ENCODE peak calls at places on chromosomes 2 and 18, in nine cellular contexts. F, D, N, P, Q, C, S, W and H are unnamed samples.

GRCh38 chr18:6414118-6414722 is 491 bp downstream of the L3MBTL4 start:
- DNase-seq in P (no peak), F (peak), W (peak), Q (no peak), S (peak), D (peak), C (peak), N (no peak), H (peak)

GRCh38 chr2:25692737-25693445 is 19.5 kb upstream of the DTNB start:
- DNase-seq in C (no peak), N (no peak), P (no peak), S (no peak), D (no peak), F (no peak), W (no peak), Q (no peak), H (no peak)

GRCh38 chr18:49250819-49251388 is 209.5 kb downstream of the DYM start:
- DNase-seq in F (no peak), S (no peak), N (peak), P (no peak), W (no peak), C (no peak), D (peak), Q (no peak), H (no peak)

GRCh38 chr2:85134255-85135065 is 1.3 kb downstream of the TCF7L1 start:
- DNase-seq in Q (no peak), F (peak), C (peak), P (no peak), D (no peak), N (no peak), S (no peak), W (peak), H (peak)

GRCh38 chr2:47178359-47178758 is 23.3 kb upstream of the STPG4 start:
- DNase-seq in P (no peak), Q (no peak), C (no peak), D (no peak), N (no peak), W (no peak), F (no peak), S (no peak), H (no peak)

GRCh38 chr2:37857485-37858196 is 67.4 kb upstream of the RMDN2 start:
- DNase-seq in C (no peak), D (no peak), Q (no peak), P (no peak), F (no peak), S (no peak), N (no peak), W (no peak), H (no peak)

GRCh38 chr2:96265349-96265839 is 403 bp downstream of the TMEM127 start:
- DNase-seq in D (no peak), P (no peak), W (no peak), Q (peak), C (no peak), S (peak), N (no peak), F (peak), H (no peak)

GRCh38 chr2:239160226-239161143 is 240.3 kb downstream of the HDAC4 start:
- DNase-seq in F (no peak), P (no peak), Q (no peak), W (peak), S (no peak), C (peak), D (no peak), N (no peak), H (peak)

GRCh38 chr2:108635630-108636354 is 83.5 kb upstream of the RANBP2 start:
- DNase-seq in W (no peak), N (no peak), F (no peak), C (no peak), Q (no peak), D (peak), S (no peak), P (no peak), H (no peak)

GRCh38 chr2:84481702-84482101 is 22.6 kb upstream of the SUCLG1 start:
- DNase-seq in D (peak), W (no peak), S (no peak), P (no peak), N (no peak), F (no peak), Q (no peak), C (no peak), H (no peak)

GRCh38 chr18:42976869-42977268 is 138.6 kb downstream of the RIT2 start:
- DNase-seq in W (no peak), D (no peak), F (no peak), S (no peak), C (no peak), N (no peak), P (no peak), Q (no peak), H (no peak)

GRCh38 chr18:48228301-48228715 is 180.9 kb downstream of the ZBTB7C start:
- DNase-seq in Q (no peak), N (no peak), C (peak), P (peak), S (peak), W (peak), D (no peak), F (peak), H (peak)

GRCh38 chr2:138274421-138275291 is 226.9 kb upstream of the SPOPL start:
- DNase-seq in W (no peak), F (no peak), N (peak), Q (no peak), S (no peak), P (no peak), C (no peak), D (peak), H (no peak)

GRCh38 chr2:168604252-168604651 is 148.2 kb downstream of the CERS6 start:
- DNase-seq in W (no peak), P (no peak), S (no peak), C (no peak), Q (no peak), N (no peak), F (no peak), D (no peak), H (no peak)

GRCh38 chr2:157480182-157480961 is 36.5 kb upstream of the CYTIP start:
- DNase-seq in D (no peak), C (no peak), P (no peak), S (peak), W (peak), N (no peak), Q (no peak), F (peak), H (peak)

GRCh38 chr2:12317853-12318426 is 398.8 kb upstream of the TRIB2 start:
- DNase-seq in N (no peak), W (no peak), F (no peak), P (no peak), C (peak), Q (no peak), D (no peak), S (no peak), H (no peak)

GRCh38 chr2:206856474-206856873 is 82.8 kb upstream of the CPO start:
- DNase-seq in F (no peak), C (peak), P (no peak), D (no peak), S (no peak), N (no peak), Q (no peak), W (no peak), H (no peak)

GRCh38 chr18:21141678-21142422 is 30.2 kb upstream of the ROCK1 start:
- DNase-seq in D (no peak), C (no peak), F (no peak), P (no peak), Q (no peak), W (no peak), N (no peak), S (no peak), H (no peak)

GRCh38 chr2:172204309-172204708 is 101.6 kb upstream of the DLX2 start:
- DNase-seq in P (no peak), F (no peak), Q (no peak), N (no peak), W (no peak), C (no peak), D (no peak), S (no peak), H (no peak)

GRCh38 chr2:74747411-74748080 is 86.4 kb upstream of the HK2 start:
- DNase-seq in Q (no peak), S (no peak), W (peak), D (no peak), P (no peak), C (no peak), F (no peak), N (no peak), H (no peak)

GRCh38 chr2:64367444-64367843 is 86.5 kb upstream of the LGALSL start:
- DNase-seq in Q (no peak), F (no peak), N (no peak), S (no peak), C (no peak), W (no peak), D (no peak), P (no peak), H (no peak)

GRCh38 chr2:68357608-68358337 is 7.3 kb upstream of the PLEK start:
- DNase-seq in W (peak), N (peak), C (peak), D (no peak), F (peak), S (peak), P (peak), Q (no peak), H (peak)

GRCh38 chr18:59324623-59324971 is 6.1 kb upstream of the CPLX4 start:
- DNase-seq in Q (no peak), W (no peak), S (no peak), D (no peak), F (no peak), P (no peak), C (no peak), N (no peak), H (no peak)

GRCh38 chr2:69911985-69912563 is 2.8 kb upstream of the MXD1 start:
- DNase-seq in P (no peak), N (peak), W (no peak), F (no peak), Q (no peak), S (no peak), D (peak), C (no peak), H (no peak)

GRCh38 chr2:238927746-238928519 is 80.0 kb downstream of the TWIST2 start:
- DNase-seq in P (no peak), F (no peak), D (no peak), S (peak), W (no peak), C (peak), N (no peak), Q (no peak), H (no peak)

GRCh38 chr2:15472133-15472532 is 89.0 kb downstream of the NBAS start:
- DNase-seq in N (no peak), C (no peak), W (no peak), Q (no peak), P (no peak), D (no peak), S (no peak), F (no peak), H (no peak)

GRCh38 chr2:170216415-170216814 is 38.5 kb downstream of the MYO3B start:
- DNase-seq in P (no peak), D (no peak), W (no peak), F (no peak), Q (no peak), S (no peak), C (no peak), N (no peak), H (no peak)

GRCh38 chr18:75915941-75916640 is 488.6 kb upstream of the SMIM21 start:
- DNase-seq in Q (no peak), N (no peak), P (no peak), F (peak), W (no peak), C (no peak), S (no peak), D (no peak), H (no peak)

GRCh38 chr2:184577741-184578140 is 20.6 kb upstream of the ZNF804A start:
- DNase-seq in D (no peak), W (no peak), Q (no peak), P (no peak), S (no peak), F (no peak), N (no peak), C (no peak), H (no peak)

GRCh38 chr2:11777066-11777782 is 30.8 kb downstream of the LPIN1 start:
- DNase-seq in F (no peak), Q (no peak), S (peak), D (no peak), N (no peak), P (no peak), C (no peak), W (no peak), H (peak)

GRCh38 chr2:36294290-36294689 is 61.3 kb upstream of the CRIM1 start:
- DNase-seq in W (no peak), P (no peak), N (no peak), S (no peak), F (no peak), D (no peak), Q (no peak), C (no peak), H (no peak)

GRCh38 chr2:139744273-139744672 is 964.1 kb upstream of the NXPH2 start:
- DNase-seq in N (no peak), D (no peak), C (no peak), Q (no peak), P (peak), S (no peak), W (no peak), F (no peak), H (no peak)

GRCh38 chr2:126837926-126838717 is 60.6 kb upstream of the TEX51 start:
- DNase-seq in D (no peak), F (no peak), N (no peak), S (no peak), P (no peak), W (no peak), C (no peak), Q (no peak), H (no peak)

GRCh38 chr18:79570266-79571201 is 109.1 kb upstream of the CTDP1 start:
- DNase-seq in D (peak), W (no peak), F (no peak), N (no peak), S (peak), P (no peak), Q (no peak), C (peak), H (peak)

GRCh38 chr2:61959381-61960293 is 54.2 kb downstream of the COMMD1 start:
- DNase-seq in W (no peak), P (no peak), N (peak), C (no peak), F (no peak), Q (no peak), S (no peak), D (no peak), H (no peak)

GRCh38 chr2:200650195-200650594 is 64.4 kb downstream of the AOX1 start:
- DNase-seq in S (no peak), P (no peak), W (no peak), F (no peak), C (no peak), Q (no peak), N (no peak), D (no peak), H (no peak)

GRCh38 chr18:68440433-68440832 is 274.5 kb downstream of the TMX3 start:
- DNase-seq in F (no peak), P (no peak), Q (no peak), C (no peak), N (no peak), S (no peak), D (no peak), W (no peak), H (no peak)
- H3K4me3 ChIP-seq in F (no peak), P (no peak), Q (no peak), C (no peak), N (no peak), S (no peak), D (no peak), W (no peak), H (no peak)

GRCh38 chr18:37659906-37660305 is 94.3 kb upstream of the CELF4 start:
- DNase-seq in C (no peak), Q (no peak), F (no peak), P (no peak), S (no peak), W (no peak), D (no peak), N (no peak), H (no peak)

GRCh38 chr18:37661061-37661460 is 95.5 kb upstream of the CELF4 start:
- DNase-seq in D (no peak), Q (no peak), S (no peak), W (no peak), P (no peak), C (no peak), N (no peak), F (no peak), H (no peak)

GRCh38 chr18:37661478-37661877 is 95.9 kb upstream of the CELF4 start:
- DNase-seq in W (no peak), C (no peak), N (no peak), Q (no peak), D (no peak), F (no peak), S (no peak), P (no peak), H (no peak)

GRCh38 chr18:37662099-37662498 is 96.5 kb upstream of the CELF4 start:
- DNase-seq in W (no peak), S (no peak), F (no peak), D (no peak), N (no peak), P (no peak), C (no peak), Q (no peak), H (no peak)

DNA sequence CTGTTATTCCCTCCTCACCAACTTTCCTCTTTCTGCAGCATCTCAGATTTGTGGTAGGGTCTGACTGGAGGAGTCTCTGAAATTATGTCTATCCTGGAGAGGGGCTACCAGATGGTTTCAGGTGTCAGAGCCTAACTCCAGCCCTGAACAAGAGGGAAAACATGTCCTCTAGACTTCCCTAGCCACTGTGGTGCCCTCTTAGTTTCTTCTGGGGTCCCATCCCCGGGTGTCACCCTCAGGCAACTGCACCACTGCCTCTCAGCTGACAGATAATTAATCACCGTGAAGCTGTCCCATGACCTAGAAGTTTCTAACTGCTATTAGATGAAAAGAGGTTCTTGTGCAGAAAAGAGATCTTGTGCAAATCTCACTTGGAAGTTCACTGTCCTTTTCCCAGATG is 95.1 kb upstream of the CELF4 start:
- DNase-seq in S (no peak), D (no peak), F (no peak), C (no peak), Q (no peak), W (no peak), N (no peak), P (no peak), H (no peak)
- H3K27ac ChIP-seq in S (no peak), D (no peak), F (no peak), C (no peak), Q (no peak), W (no peak), N (no peak), P (no peak), H (no peak)

GRCh38 chr2:104872866-104873688 is 19.2 kb downstream of the POU3F3 start:
- DNase-seq in Q (no peak), S (no peak), F (no peak), P (peak), C (no peak), N (peak), D (peak), W (no peak), H (no peak)
- H3K4me3 ChIP-seq in Q (peak), S (peak), F (peak), P (peak), C (peak), N (peak), D (peak), W (peak), H (peak)

GRCh38 chr2:112692914-112693313 is 27.9 kb upstream of the NT5DC4 start:
- DNase-seq in F (no peak), P (peak), W (no peak), C (no peak), N (peak), D (no peak), Q (no peak), S (no peak), H (no peak)

GRCh38 chr2:112691761-112692370 is 29.0 kb upstream of the NT5DC4 start:
- DNase-seq in Q (no peak), S (no peak), F (no peak), W (no peak), P (no peak), C (no peak), N (peak), D (no peak), H (no peak)

GRCh38 chr2:112692496-112692911 is 28.3 kb upstream of the NT5DC4 start:
- DNase-seq in P (peak), D (peak), W (peak), S (no peak), Q (no peak), N (peak), C (no peak), F (no peak), H (peak)

GRCh38 chr2:112688086-112688880 is 32.5 kb upstream of the NT5DC4 start:
- DNase-seq in P (no peak), Q (no peak), S (no peak), N (peak), C (no peak), D (peak), F (no peak), W (no peak), H (no peak)

GRCh38 chr2:112690853-112691390 is 29.9 kb upstream of the NT5DC4 start:
- DNase-seq in D (peak), N (peak), P (peak), Q (no peak), S (no peak), F (peak), W (peak), C (peak), H (peak)
- H3K27ac ChIP-seq in D (peak), N (peak), P (peak), Q (no peak), S (no peak), F (no peak), W (no peak), C (no peak), H (no peak)

DNA sequence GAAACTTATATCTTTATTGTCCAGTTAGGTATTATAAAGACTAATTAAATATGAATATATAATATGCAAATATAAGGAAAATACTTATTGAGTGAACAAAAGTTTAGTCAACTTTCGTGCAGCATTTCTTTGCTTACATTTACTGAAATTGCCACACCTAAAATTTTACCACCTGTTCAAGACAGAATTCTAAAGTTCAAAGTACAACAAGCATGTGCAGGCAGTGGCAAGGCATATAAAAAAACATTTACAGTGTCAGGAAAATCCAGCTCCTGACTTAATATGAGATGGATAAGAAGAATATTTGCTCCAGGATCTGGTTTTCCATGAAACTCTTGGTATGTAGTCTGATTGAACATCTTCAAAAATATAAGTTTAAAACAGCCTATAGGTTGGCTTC is 4.8 kb downstream of the ITPRID2 start:
- DNase-seq in C (no peak), W (no peak), S (no peak), P (no peak), Q (no peak), D (no peak), N (no peak), F (no peak), H (no peak)
- H3K4me3 ChIP-seq in C (no peak), W (no peak), S (peak), P (no peak), Q (no peak), D (no peak), N (no peak), F (peak), H (no peak)

GRCh38 chr2:112031473-112031872 is 23.6 kb upstream of the TMEM87B start:
- DNase-seq in W (peak), Q (no peak), P (no peak), S (no peak), D (no peak), C (no peak), N (no peak), F (no peak), H (no peak)
- H3K27ac ChIP-seq in W (no peak), Q (peak), P (peak), S (peak), D (no peak), C (peak), N (no peak), F (no peak), H (no peak)

GRCh38 chr2:8000861-8001260 is 681.0 kb upstream of the ID2 start:
- DNase-seq in F (no peak), S (no peak), C (no peak), W (no peak), D (no peak), Q (no peak), P (no peak), N (peak), H (no peak)

GRCh38 chr2:8006181-8006580 is 675.7 kb upstream of the ID2 start:
- DNase-seq in W (no peak), F (no peak), Q (no peak), C (no peak), D (no peak), P (no peak), N (no peak), S (no peak), H (no peak)

GRCh38 chr2:8002765-8003393 is 679.0 kb upstream of the ID2 start:
- DNase-seq in S (no peak), Q (no peak), D (peak), F (no peak), P (no peak), C (no peak), W (no peak), N (no peak), H (no peak)

GRCh38 chr2:8004250-8004681 is 677.6 kb upstream of the ID2 start:
- DNase-seq in S (no peak), N (peak), P (no peak), C (peak), W (no peak), Q (peak), F (no peak), D (peak), H (no peak)

GRCh38 chr2:8003462-8004075 is 678.3 kb upstream of the ID2 start:
- DNase-seq in N (no peak), Q (peak), C (peak), D (peak), W (peak), S (peak), P (no peak), F (peak), H (peak)
- H3K4me3 ChIP-seq in N (no peak), Q (peak), C (peak), D (no peak), W (no peak), S (no peak), P (no peak), F (no peak), H (peak)